ENCODE peak calls at places on chromosomes 11 and 22, in four cellular contexts. One of them, this sample, is unnamed.

GRCh38 chr22:21816787-21817496 is 50.5 kb downstream of the MAPK1 start:
- DNase-seq in H1: no peak
- DNase-seq in left lung: no peak
- DNase-seq in CD8-positive, alpha-beta T cell: no peak
- DNase-seq in this sample: peak

GRCh38 chr11:29448246-29448877 is 568.5 kb downstream of the KCNA4 start:
- DNase-seq in H1: no peak
- DNase-seq in left lung: no peak
- DNase-seq in CD8-positive, alpha-beta T cell: no peak
- DNase-seq in this sample: no peak

GRCh38 chr22:21985214-21985613 is 2.6 kb upstream of the TOP3B start:
- DNase-seq in H1: no peak
- DNase-seq in left lung: no peak
- DNase-seq in CD8-positive, alpha-beta T cell: no peak
- DNase-seq in this sample: no peak

GRCh38 chr22:48745842-48746788 is 1081.6 kb downstream of the BRD1 start:
- DNase-seq in H1: no peak
- DNase-seq in left lung: peak
- DNase-seq in CD8-positive, alpha-beta T cell: no peak
- DNase-seq in this sample: no peak

GRCh38 chr22:42353883-42354727 is 78.1 kb downstream of the NFAM1 start:
- DNase-seq in H1: no peak
- DNase-seq in left lung: no peak
- DNase-seq in CD8-positive, alpha-beta T cell: no peak
- DNase-seq in this sample: no peak

GRCh38 chr22:46078241-46079092 is 71.9 kb upstream of the PPARA start:
- DNase-seq in H1: no peak
- DNase-seq in left lung: peak
- DNase-seq in CD8-positive, alpha-beta T cell: no peak
- DNase-seq in this sample: no peak

GRCh38 chr22:45585437-45585755 is 82.7 kb downstream of the FBLN1 start:
- DNase-seq in H1: no peak
- DNase-seq in left lung: no peak
- DNase-seq in CD8-positive, alpha-beta T cell: no peak
- DNase-seq in this sample: no peak

GRCh38 chr11:33670250-33671011 is 30.2 kb downstream of the C11orf91 start:
- DNase-seq in H1: no peak
- DNase-seq in left lung: no peak
- DNase-seq in CD8-positive, alpha-beta T cell: no peak
- DNase-seq in this sample: no peak

GRCh38 chr22:39414886-39415285 is 15.3 kb downstream of the TAB1 start:
- DNase-seq in H1: no peak
- DNase-seq in left lung: peak
- DNase-seq in CD8-positive, alpha-beta T cell: no peak
- DNase-seq in this sample: no peak

GRCh38 chr11:46207270-46207669 is 70.2 kb upstream of the CREB3L1 start:
- DNase-seq in H1: no peak
- DNase-seq in left lung: no peak
- DNase-seq in CD8-positive, alpha-beta T cell: no peak
- DNase-seq in this sample: no peak

GRCh38 chr11:97965849-97966646 is 1054.7 kb upstream of the CNTN5 start:
- DNase-seq in H1: no peak
- DNase-seq in left lung: no peak
- DNase-seq in CD8-positive, alpha-beta T cell: no peak
- DNase-seq in this sample: no peak

GRCh38 chr11:20457934-20458333 is 70.4 kb downstream of the PRMT3 start:
- DNase-seq in H1: no peak
- DNase-seq in left lung: no peak
- DNase-seq in CD8-positive, alpha-beta T cell: no peak
- DNase-seq in this sample: no peak

GRCh38 chr11:1226226-1226961 is 3.5 kb downstream of the MUC5B start:
- DNase-seq in H1: no peak
- DNase-seq in left lung: peak
- DNase-seq in CD8-positive, alpha-beta T cell: no peak
- DNase-seq in this sample: no peak

GRCh38 chr11:61914471-61915171 is 2.7 kb downstream of the RAB3IL1 start:
- DNase-seq in H1: no peak
- DNase-seq in left lung: no peak
- DNase-seq in CD8-positive, alpha-beta T cell: no peak
- DNase-seq in this sample: no peak

GRCh38 chr11:102716527-102716926 is 8.2 kb downstream of the MMP8 start:
- DNase-seq in H1: no peak
- DNase-seq in left lung: no peak
- DNase-seq in CD8-positive, alpha-beta T cell: no peak
- DNase-seq in this sample: no peak

GRCh38 chr11:20355221-20356219 is 8.0 kb upstream of the HTATIP2 start:
- DNase-seq in H1: no peak
- DNase-seq in left lung: no peak
- DNase-seq in CD8-positive, alpha-beta T cell: no peak
- DNase-seq in this sample: no peak

GRCh38 chr11:67202045-67202444 is 64.2 kb upstream of the GRK2 start:
- DNase-seq in H1: no peak
- DNase-seq in left lung: no peak
- DNase-seq in CD8-positive, alpha-beta T cell: no peak
- DNase-seq in this sample: no peak

GRCh38 chr11:125343086-125343731 is 152.9 kb downstream of the FEZ1 start:
- DNase-seq in H1: no peak
- DNase-seq in left lung: no peak
- DNase-seq in CD8-positive, alpha-beta T cell: no peak
- DNase-seq in this sample: no peak

GRCh38 chr11:128898580-128899344 is 7.6 kb downstream of the KCNJ5 start:
- DNase-seq in H1: no peak
- DNase-seq in left lung: no peak
- DNase-seq in CD8-positive, alpha-beta T cell: no peak
- DNase-seq in this sample: no peak

GRCh38 chr22:46027219-46028068 is 50.5 kb upstream of the WNT7B start:
- DNase-seq in H1: no peak
- DNase-seq in left lung: peak
- DNase-seq in CD8-positive, alpha-beta T cell: no peak
- DNase-seq in this sample: no peak

GRCh38 chr11:99925968-99926367 is 761.1 kb upstream of the ARHGAP42 start:
- DNase-seq in H1: peak
- DNase-seq in left lung: no peak
- DNase-seq in CD8-positive, alpha-beta T cell: no peak
- DNase-seq in this sample: no peak

GRCh38 chr22:45692549-45692948 is 20.9 kb downstream of the ATXN10 start:
- DNase-seq in H1: no peak
- DNase-seq in left lung: no peak
- DNase-seq in CD8-positive, alpha-beta T cell: no peak
- DNase-seq in this sample: no peak

GRCh38 chr22:20998411-20999336 is 3.2 kb downstream of the THAP7 start:
- DNase-seq in H1: no peak
- DNase-seq in left lung: no peak
- DNase-seq in CD8-positive, alpha-beta T cell: no peak
- DNase-seq in this sample: no peak

GRCh38 chr22:46349238-46349637 is 13.7 kb downstream of the TRMU start:
- DNase-seq in H1: no peak
- DNase-seq in left lung: peak
- DNase-seq in CD8-positive, alpha-beta T cell: no peak
- DNase-seq in this sample: no peak

GRCh38 chr22:30763815-30764686 is 69.4 kb downstream of the OSBP2 start:
- DNase-seq in H1: peak
- DNase-seq in left lung: no peak
- DNase-seq in CD8-positive, alpha-beta T cell: peak
- DNase-seq in this sample: no peak
- TF ChIP-seq CTCF in H1: peak
- TF ChIP-seq CTCF in left lung: peak
- TF ChIP-seq CTCF in CD8-positive, alpha-beta T cell: peak
- TF ChIP-seq CTCF in this sample: no peak

GRCh38 chr11:131671320-131671719 is 300.9 kb downstream of the NTM start:
- DNase-seq in H1: no peak
- DNase-seq in left lung: no peak
- DNase-seq in CD8-positive, alpha-beta T cell: no peak
- DNase-seq in this sample: no peak

GRCh38 chr11:131667566-131667965 is 297.2 kb downstream of the NTM start:
- DNase-seq in H1: no peak
- DNase-seq in left lung: no peak
- DNase-seq in CD8-positive, alpha-beta T cell: no peak
- DNase-seq in this sample: no peak

GRCh38 chr11:131666617-131667016 is 296.2 kb downstream of the NTM start:
- DNase-seq in H1: no peak
- DNase-seq in left lung: no peak
- DNase-seq in CD8-positive, alpha-beta T cell: no peak
- DNase-seq in this sample: no peak

GRCh38 chr11:131670876-131671275 is 300.5 kb downstream of the NTM start:
- DNase-seq in H1: no peak
- DNase-seq in left lung: no peak
- DNase-seq in CD8-positive, alpha-beta T cell: no peak
- DNase-seq in this sample: no peak

GRCh38 chr11:131668867-131669780 is 298.7 kb downstream of the NTM start:
- DNase-seq in H1: no peak
- DNase-seq in left lung: no peak
- DNase-seq in CD8-positive, alpha-beta T cell: no peak
- DNase-seq in this sample: no peak
- TF ChIP-seq CTCF in H1: peak
- TF ChIP-seq CTCF in left lung: peak
- TF ChIP-seq CTCF in CD8-positive, alpha-beta T cell: peak
- TF ChIP-seq CTCF in this sample: no peak

GRCh38 chr11:69674886-69675714 is at the start of gene LTO1:
- DNase-seq in H1: peak
- DNase-seq in left lung: peak
- DNase-seq in CD8-positive, alpha-beta T cell: peak
- DNase-seq in this sample: peak
- TF ChIP-seq CTCF in H1: no peak
- TF ChIP-seq CTCF in left lung: no peak
- TF ChIP-seq CTCF in CD8-positive, alpha-beta T cell: no peak
- TF ChIP-seq CTCF in this sample: no peak

GRCh38 chr22:29606320-29606719 is 2.9 kb downstream of the NF2 start:
- DNase-seq in H1: no peak
- DNase-seq in left lung: no peak
- DNase-seq in CD8-positive, alpha-beta T cell: no peak
- DNase-seq in this sample: no peak

GRCh38 chr22:29607426-29607825 is 4.0 kb downstream of the NF2 start:
- DNase-seq in H1: no peak
- DNase-seq in left lung: no peak
- DNase-seq in CD8-positive, alpha-beta T cell: no peak
- DNase-seq in this sample: no peak

GRCh38 chr22:29605236-29605850 is 1.9 kb downstream of the NF2 start:
- DNase-seq in H1: no peak
- DNase-seq in left lung: no peak
- DNase-seq in CD8-positive, alpha-beta T cell: no peak
- DNase-seq in this sample: no peak

GRCh38 chr22:29610780-29611179 is 7.3 kb downstream of the NF2 start:
- DNase-seq in H1: no peak
- DNase-seq in left lung: no peak
- DNase-seq in CD8-positive, alpha-beta T cell: no peak
- DNase-seq in this sample: no peak

GRCh38 chr22:29609139-29609538 is 5.7 kb downstream of the NF2 start:
- DNase-seq in H1: no peak
- DNase-seq in left lung: no peak
- DNase-seq in CD8-positive, alpha-beta T cell: no peak
- DNase-seq in this sample: no peak
- TF ChIP-seq CTCF in H1: peak
- TF ChIP-seq CTCF in left lung: no peak
- TF ChIP-seq CTCF in CD8-positive, alpha-beta T cell: no peak
- TF ChIP-seq CTCF in this sample: no peak

GRCh38 chr22:17214416-17215043 is 4.7 kb downstream of the ADA2 start:
- DNase-seq in H1: no peak
- DNase-seq in left lung: peak
- DNase-seq in CD8-positive, alpha-beta T cell: no peak
- DNase-seq in this sample: no peak

GRCh38 chr22:17218341-17218740 is 894 bp downstream of the ADA2 start:
- DNase-seq in H1: no peak
- DNase-seq in left lung: peak
- DNase-seq in CD8-positive, alpha-beta T cell: no peak
- DNase-seq in this sample: no peak

GRCh38 chr22:17217179-17217578 is 2.1 kb downstream of the ADA2 start:
- DNase-seq in H1: no peak
- DNase-seq in left lung: peak
- DNase-seq in CD8-positive, alpha-beta T cell: no peak
- DNase-seq in this sample: no peak

GRCh38 chr22:17213976-17214375 is 5.3 kb downstream of the ADA2 start:
- DNase-seq in H1: no peak
- DNase-seq in left lung: peak
- DNase-seq in CD8-positive, alpha-beta T cell: peak
- DNase-seq in this sample: no peak
- TF ChIP-seq CTCF in H1: peak
- TF ChIP-seq CTCF in left lung: peak
- TF ChIP-seq CTCF in CD8-positive, alpha-beta T cell: peak
- TF ChIP-seq CTCF in this sample: no peak

DNA sequence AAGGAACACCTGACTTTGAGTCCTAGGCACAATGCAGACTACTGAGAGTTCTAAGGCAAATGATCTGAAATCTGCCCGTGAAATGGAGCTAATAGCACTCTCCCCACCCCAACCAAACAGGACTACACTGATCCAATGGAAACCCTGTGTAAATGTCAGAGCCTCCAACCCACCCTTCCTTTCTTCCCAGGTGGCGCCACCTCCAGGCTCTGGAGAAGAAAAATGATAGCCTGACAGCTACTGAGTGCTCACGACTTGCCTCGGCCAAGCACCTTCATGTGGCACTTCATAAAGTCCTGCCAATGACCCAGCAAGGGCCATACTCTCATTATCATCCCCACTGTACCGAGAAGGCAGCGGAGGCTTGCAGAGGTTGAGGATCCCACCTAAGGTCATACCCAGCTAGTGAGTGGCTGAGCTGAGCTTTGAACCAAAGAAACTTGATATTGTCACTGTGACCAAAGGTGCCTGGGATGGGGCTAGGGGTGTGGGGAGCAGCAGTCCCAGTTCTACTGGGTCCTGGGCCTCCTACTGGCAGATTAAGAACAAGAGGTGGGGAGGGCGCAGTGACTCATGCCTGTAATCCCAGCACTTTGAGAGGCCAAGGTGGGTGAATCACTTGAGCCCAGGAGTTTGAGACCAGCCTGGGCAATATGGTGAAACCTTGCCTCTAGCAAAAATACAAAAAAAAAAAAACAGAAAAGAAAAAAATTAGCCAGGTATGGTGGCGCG is 20.5 kb downstream of the TST start:
- DNase-seq in H1: no peak
- DNase-seq in left lung: no peak
- DNase-seq in CD8-positive, alpha-beta T cell: no peak
- DNase-seq in this sample: no peak
- TF ChIP-seq CTCF in H1: peak
- TF ChIP-seq CTCF in left lung: no peak
- TF ChIP-seq CTCF in CD8-positive, alpha-beta T cell: no peak
- TF ChIP-seq CTCF in this sample: no peak

DNA sequence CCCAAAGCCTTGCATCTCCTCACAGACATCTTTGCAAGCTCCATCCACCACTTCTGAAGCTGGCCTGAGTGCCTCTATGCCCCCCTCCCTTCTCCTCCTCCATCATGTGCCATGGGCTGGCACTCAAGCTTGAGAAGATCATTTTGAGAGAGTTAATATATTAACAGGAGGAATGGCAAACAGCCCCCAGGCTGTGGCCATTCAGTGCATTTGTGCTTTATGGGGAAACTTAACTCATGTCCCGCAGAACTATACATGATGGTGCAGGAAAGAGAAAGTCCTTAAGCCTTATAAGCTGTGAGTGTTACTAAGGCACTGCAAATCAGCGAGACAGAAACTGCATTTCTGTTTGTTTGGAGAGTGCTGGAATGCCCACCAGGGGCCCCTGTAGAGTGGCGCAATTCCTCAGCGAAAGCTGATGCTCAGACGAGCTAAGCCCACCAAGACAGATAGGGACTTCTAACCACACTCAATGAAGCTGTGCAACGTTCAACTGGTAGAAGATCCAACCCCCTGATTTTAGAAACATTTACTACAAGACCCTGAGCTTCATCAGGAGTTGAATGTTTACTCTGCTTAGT is 26.8 kb upstream of the PHLDA2 start:
- DNase-seq in H1: no peak
- DNase-seq in left lung: no peak
- DNase-seq in CD8-positive, alpha-beta T cell: no peak
- DNase-seq in this sample: no peak
- TF ChIP-seq CTCF in H1: peak
- TF ChIP-seq CTCF in left lung: no peak
- TF ChIP-seq CTCF in CD8-positive, alpha-beta T cell: no peak
- TF ChIP-seq CTCF in this sample: no peak